ENCODE peak calls at places on chromosomes 1 and 21, in nine cellular contexts. F is GM12864, B is AG10803, J is left ventricle myocardium inferior, E is stomach, W is epithelial cell of proximal tubule, V is tibial nerve, K is progenitor cell of endocrine pancreas, N is fibroblast of the aortic adventitia. H is an unnamed sample.

GRCh38 chr1:154627247-154628121 is 19.5 kb upstream of the ADAR start:
- DNase-seq in F (peak), B (peak), J (peak), E (peak), W (peak), V (peak), K (peak), N (peak), H (peak)

GRCh38 chr1:214838351-214838750 is 235.4 kb downstream of the CENPF start:
- DNase-seq in F (no peak), B (peak), J (no peak), E (no peak), W (no peak), V (no peak), K (no peak), N (peak), H (no peak)

GRCh38 chr1:232620356-232620841 is 9.5 kb downstream of the SIPA1L2 start:
- DNase-seq in F (no peak), B (peak), J (peak), E (no peak), W (peak), V (peak), K (no peak), N (peak), H (no peak)

GRCh38 chr1:45198185-45198584 is 8.2 kb downstream of the ZSWIM5 start:
- DNase-seq in F (no peak), B (no peak), J (no peak), E (no peak), W (no peak), V (no peak), K (no peak), N (no peak), H (no peak)

GRCh38 chr1:83954301-83954823 is 44.6 kb downstream of the TTLL7 start:
- DNase-seq in F (no peak), B (no peak), J (no peak), E (no peak), W (no peak), V (no peak), K (no peak), N (no peak), H (no peak)

GRCh38 chr1:233704882-233705723 is 91.2 kb downstream of the KCNK1 start:
- DNase-seq in F (no peak), B (no peak), J (no peak), E (no peak), W (no peak), V (no peak), K (no peak), N (no peak), H (no peak)

GRCh38 chr1:19877821-19878636 is 4.2 kb upstream of the OTUD3 start:
- DNase-seq in F (no peak), B (peak), J (no peak), E (peak), W (peak), V (no peak), K (no peak), N (no peak), H (no peak)

GRCh38 chr1:219174672-219175564 is 1.2 kb downstream of the LYPLAL1 start:
- DNase-seq in F (no peak), B (peak), J (no peak), E (no peak), W (peak), V (peak), K (no peak), N (peak), H (peak)

GRCh38 chr1:23657659-23658275 is 33.8 kb upstream of the RPL11 start:
- DNase-seq in F (no peak), B (peak), J (peak), E (peak), W (no peak), V (peak), K (peak), N (peak), H (no peak)

GRCh38 chr21:43916691-43917514 is 51.9 kb downstream of the AGPAT3 start:
- DNase-seq in F (peak), B (no peak), J (no peak), E (no peak), W (no peak), V (no peak), K (no peak), N (no peak), H (no peak)

GRCh38 chr1:154295408-154296235 is 23.2 kb downstream of the HAX1 start:
- DNase-seq in F (no peak), B (no peak), J (no peak), E (no peak), W (no peak), V (no peak), K (no peak), N (no peak), H (no peak)

GRCh38 chr21:15090390-15090789 is 25.6 kb upstream of the NRIP1 start:
- DNase-seq in F (no peak), B (no peak), J (no peak), E (no peak), W (no peak), V (no peak), K (no peak), N (no peak), H (no peak)

GRCh38 chr1:77347646-77348045 is 65.8 kb downstream of the AK5 start:
- DNase-seq in F (no peak), B (peak), J (no peak), E (no peak), W (peak), V (no peak), K (no peak), N (peak), H (peak)

GRCh38 chr1:63423649-63424048 is 56.2 kb downstream of the ALG6 start:
- DNase-seq in F (no peak), B (no peak), J (no peak), E (no peak), W (no peak), V (no peak), K (no peak), N (no peak), H (no peak)

GRCh38 chr1:81801032-81801833 is 499 bp downstream of the ADGRL2 start:
- DNase-seq in F (no peak), B (peak), J (peak), E (peak), W (no peak), V (peak), K (peak), N (peak), H (no peak)

GRCh38 chr1:117646007-117646913 is 40.4 kb downstream of the TENT5C start:
- DNase-seq in F (no peak), B (peak), J (no peak), E (no peak), W (no peak), V (no peak), K (no peak), N (peak), H (no peak)

GRCh38 chr1:20409971-20410370 is 76.0 kb downstream of the CAMK2N1 start:
- DNase-seq in F (no peak), B (no peak), J (no peak), E (no peak), W (no peak), V (no peak), K (no peak), N (no peak), H (no peak)

GRCh38 chr1:54406339-54407181 is at the start of gene SSBP3:
- DNase-seq in F (peak), B (peak), J (peak), E (peak), W (no peak), V (peak), K (peak), N (peak), H (peak)

GRCh38 chr21:21210552-21210951 is 212.3 kb downstream of the NCAM2 start:
- DNase-seq in F (no peak), B (no peak), J (no peak), E (no peak), W (no peak), V (no peak), K (no peak), N (no peak), H (no peak)

GRCh38 chr1:67616394-67616985 is 68.5 kb upstream of the GADD45A start:
- DNase-seq in F (no peak), B (peak), J (no peak), E (no peak), W (no peak), V (no peak), K (no peak), N (peak), H (no peak)

GRCh38 chr1:28538286-28538685 is 14.6 kb upstream of the TRNAU1AP start:
- DNase-seq in F (no peak), B (no peak), J (no peak), E (no peak), W (no peak), V (no peak), K (no peak), N (no peak), H (no peak)

GRCh38 chr1:21814241-21814918 is 2.3 kb downstream of the LDLRAD2 start:
- DNase-seq in F (no peak), B (no peak), J (no peak), E (no peak), W (no peak), V (no peak), K (peak), N (no peak), H (no peak)

GRCh38 chr1:119868176-119868575 is 28.1 kb downstream of the ADAM30 start:
- DNase-seq in F (no peak), B (no peak), J (no peak), E (peak), W (no peak), V (no peak), K (no peak), N (no peak), H (no peak)

GRCh38 chr1:119871881-119872280 is 24.4 kb downstream of the ADAM30 start:
- DNase-seq in F (no peak), B (peak), J (no peak), E (no peak), W (no peak), V (no peak), K (no peak), N (no peak), H (no peak)

GRCh38 chr1:119869962-119870361 is 26.4 kb downstream of the ADAM30 start:
- DNase-seq in F (no peak), B (no peak), J (no peak), E (no peak), W (no peak), V (no peak), K (no peak), N (no peak), H (no peak)

GRCh38 chr1:119873166-119874025 is 22.9 kb downstream of the ADAM30 start:
- DNase-seq in F (no peak), B (peak), J (no peak), E (no peak), W (no peak), V (peak), K (no peak), N (peak), H (peak)

DNA sequence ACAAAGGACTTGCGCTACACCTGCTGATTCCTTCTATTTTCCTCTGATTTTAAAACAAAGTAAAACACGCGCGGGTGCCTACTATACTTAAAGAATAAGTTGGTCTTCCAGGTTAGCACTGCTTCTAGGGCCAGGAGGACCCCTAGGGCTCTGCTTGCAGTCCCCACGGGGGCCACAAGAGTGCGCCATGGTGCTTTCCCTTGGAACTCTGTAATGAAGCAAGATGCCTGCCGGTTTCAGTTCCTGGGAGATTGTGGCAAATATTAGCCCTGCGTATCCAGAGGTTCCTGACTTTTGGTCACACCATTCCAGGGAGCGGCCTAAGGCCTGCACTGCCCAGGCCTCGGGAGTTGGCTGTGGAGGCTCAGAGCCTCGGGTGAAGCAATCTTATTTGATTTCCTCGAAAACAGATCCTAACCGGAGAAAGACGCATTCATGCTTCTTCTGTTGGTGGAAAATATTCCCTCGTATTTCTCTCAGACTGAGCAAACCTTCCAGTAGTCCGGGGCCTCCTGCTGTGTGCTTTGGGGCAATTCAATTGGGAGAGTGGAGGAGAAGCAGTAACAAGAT is 25.3 kb downstream of the ADAM30 start:
- DNase-seq in F (no peak), B (peak), J (peak), E (peak), W (no peak), V (peak), K (peak), N (peak), H (peak)
- TF ChIP-seq CTCF in F (peak), B (peak), J (peak), E (peak), W (peak), V (peak), K (peak), N (peak), H (peak)

DNA sequence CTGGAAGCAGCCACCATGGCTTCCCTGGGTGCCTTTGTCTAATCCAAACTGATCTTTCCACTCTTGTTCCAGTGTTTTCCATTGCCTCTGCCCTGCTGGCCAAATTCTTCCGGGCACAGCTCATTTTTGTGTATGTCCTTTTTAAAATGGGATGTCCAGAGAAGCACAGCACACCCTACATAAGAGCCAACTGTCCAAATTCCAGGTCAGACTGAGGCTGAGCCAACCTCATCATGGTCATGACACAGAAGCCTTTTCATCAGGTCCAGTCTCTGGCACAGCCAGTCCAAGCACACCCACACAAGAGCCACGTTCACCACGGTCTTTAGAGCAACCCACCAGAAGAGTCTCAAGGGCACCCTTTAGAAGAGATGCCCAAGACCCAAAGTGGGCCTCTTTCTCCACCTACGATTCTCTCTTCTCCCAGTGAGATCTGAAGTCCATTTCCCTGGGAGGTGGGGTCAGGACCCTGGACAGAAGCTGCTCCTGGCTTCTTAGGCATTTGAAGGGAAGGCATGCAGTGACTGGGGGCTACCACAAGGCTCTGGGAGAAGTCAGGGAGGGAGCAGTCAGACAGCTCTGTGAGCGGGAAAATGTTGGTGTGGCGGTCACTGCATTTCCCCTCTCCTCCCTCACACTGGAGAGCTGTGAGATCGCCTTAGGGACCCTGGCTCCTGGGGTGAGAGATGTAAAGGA is 53.2 kb downstream of the SYT2 start:
- DNase-seq in F (no peak), B (peak), J (no peak), E (no peak), W (no peak), V (no peak), K (peak), N (peak), H (peak)
- TF ChIP-seq CTCF in F (peak), B (peak), J (no peak), E (no peak), W (peak), V (no peak), K (peak), N (peak), H (peak)

GRCh38 chr21:36917487-36918158 is 48.8 kb downstream of the HLCS start:
- DNase-seq in F (no peak), B (peak), J (no peak), E (peak), W (no peak), V (no peak), K (no peak), N (peak), H (no peak)
- TF ChIP-seq CTCF in F (peak), B (peak), J (peak), E (peak), W (peak), V (no peak), K (peak), N (peak), H (peak)

GRCh38 chr1:187396929-187397796 is 568.4 kb downstream of the PLA2G4A start:
- DNase-seq in F (no peak), B (no peak), J (no peak), E (no peak), W (no peak), V (no peak), K (no peak), N (no peak), H (no peak)

DNA sequence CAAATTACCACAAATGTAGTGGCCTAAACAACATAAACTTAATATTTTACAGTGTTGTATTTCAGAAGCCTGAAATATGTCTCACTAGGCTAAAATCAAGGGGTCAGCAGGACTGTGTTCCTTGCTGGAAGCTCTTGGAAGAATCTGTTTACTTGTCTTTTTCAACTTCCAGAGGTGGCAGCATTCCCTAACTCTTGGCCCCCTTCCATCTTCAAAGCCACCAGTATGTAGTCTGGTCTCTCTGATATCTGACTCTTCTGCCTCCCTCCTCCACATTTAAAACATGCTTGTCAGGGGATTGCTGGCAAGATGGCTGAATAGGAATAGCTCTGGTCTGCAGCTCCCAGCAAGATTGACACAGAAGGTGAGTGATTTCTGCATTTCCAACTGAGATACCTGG is 567.5 kb downstream of the PLA2G4A start:
- DNase-seq in F (no peak), B (peak), J (no peak), E (no peak), W (no peak), V (no peak), K (no peak), N (no peak), H (no peak)
- TF ChIP-seq CTCF in F (no peak), B (no peak), J (no peak), E (no peak), W (no peak), V (no peak), K (no peak), N (no peak), H (no peak)

GRCh38 chr1:155911156-155912055 is at the start of gene RIT1:
- DNase-seq in F (peak), B (peak), J (peak), E (peak), W (no peak), V (peak), K (peak), N (peak), H (no peak)
- TF ChIP-seq CTCF in F (no peak), B (no peak), J (peak), E (peak), W (no peak), V (peak), K (peak), N (peak), H (no peak)

GRCh38 chr1:156136970-156137483 is 16.4 kb upstream of the SEMA4A start:
- DNase-seq in F (no peak), B (no peak), J (no peak), E (no peak), W (no peak), V (no peak), K (no peak), N (no peak), H (no peak)
- TF ChIP-seq CTCF in F (no peak), B (peak), J (no peak), E (no peak), W (peak), V (no peak), K (peak), N (peak), H (peak)

GRCh38 chr1:235933483-235934116 is 66.9 kb upstream of the LYST start:
- DNase-seq in F (no peak), B (no peak), J (no peak), E (no peak), W (no peak), V (no peak), K (no peak), N (no peak), H (no peak)
- TF ChIP-seq CTCF in F (peak), B (no peak), J (no peak), E (no peak), W (peak), V (peak), K (no peak), N (no peak), H (peak)

GRCh38 chr1:186700688-186701087 is 20.5 kb upstream of the PTGS2 start:
- DNase-seq in F (no peak), B (no peak), J (no peak), E (no peak), W (no peak), V (no peak), K (no peak), N (no peak), H (no peak)
- TF ChIP-seq CTCF in F (no peak), B (no peak), J (no peak), E (no peak), W (no peak), V (no peak), K (no peak), N (no peak), H (no peak)